ENCODE peak calls at places on chromosomes 7 and 10, in four cellular contexts. G is cardiac fibroblast, R is neural crest cell, I is H9. O is an unnamed sample.

GRCh38 chr7:134527979-134528371 is 608 bp downstream of the AKR1B10 start:
- DNase-seq in G (peak), R (no peak), I (no peak), O (no peak)

GRCh38 chr10:101782811-101783735 is at the start of gene NPM3:
- DNase-seq in G (peak), R (peak), I (peak), O (peak)

GRCh38 chr7:29859491-29860180 is 53.3 kb downstream of the WIPF3 start:
- DNase-seq in G (peak), R (no peak), I (no peak), O (no peak)

GRCh38 chr7:107253599-107253998 is 84.8 kb downstream of the HBP1 start:
- DNase-seq in G (no peak), R (no peak), I (no peak), O (no peak)

GRCh38 chr7:18290865-18291264 is 204.7 kb upstream of the HDAC9 start:
- DNase-seq in G (no peak), R (no peak), I (no peak), O (no peak)

GRCh38 chr7:28315565-28316420 is 96.5 kb upstream of the CREB5 start:
- DNase-seq in G (peak), R (no peak), I (no peak), O (peak)

GRCh38 chr10:33733058-33733457 is 398.6 kb upstream of the NRP1 start:
- DNase-seq in G (no peak), R (no peak), I (no peak), O (no peak)

GRCh38 chr10:18418579-18419210 is 232.7 kb downstream of the NSUN6 start:
- DNase-seq in G (no peak), R (no peak), I (no peak), O (no peak)

GRCh38 chr10:86213148-86213547 is 153.4 kb downstream of the GRID1 start:
- DNase-seq in G (no peak), R (no peak), I (no peak), O (no peak)

GRCh38 chr10:88523739-88524400 is 59.2 kb downstream of the RNLS start:
- DNase-seq in G (no peak), R (no peak), I (no peak), O (no peak)

GRCh38 chr10:69479241-69479730 is 28.0 kb downstream of the TSPAN15 start:
- DNase-seq in G (no peak), R (no peak), I (no peak), O (no peak)

GRCh38 chr10:78717200-78717599 is 351.6 kb upstream of the ZMIZ1 start:
- DNase-seq in G (peak), R (no peak), I (no peak), O (no peak)

GRCh38 chr7:92464515-92464914 is 13.2 kb downstream of the ERVW-1 start:
- DNase-seq in G (no peak), R (no peak), I (no peak), O (no peak)

GRCh38 chr10:44278669-44279337 is 106.1 kb downstream of the CXCL12 start:
- DNase-seq in G (no peak), R (no peak), I (no peak), O (peak)

GRCh38 chr7:1505731-1506550 is 1.8 kb upstream of the INTS1 start:
- DNase-seq in G (no peak), R (no peak), I (no peak), O (no peak)

GRCh38 chr10:36421999-36422398 is 703.4 kb upstream of the ANKRD30A start:
- DNase-seq in G (no peak), R (no peak), I (no peak), O (no peak)

GRCh38 chr7:70630647-70631457 is 501.1 kb upstream of the GALNT17 start:
- DNase-seq in G (peak), R (no peak), I (no peak), O (peak)

GRCh38 chr10:32253300-32253699 is 93.7 kb downstream of the EPC1 start:
- DNase-seq in G (no peak), R (no peak), I (no peak), O (no peak)

GRCh38 chr7:85529197-85529596 is 342.3 kb upstream of the SEMA3D start:
- DNase-seq in G (peak), R (no peak), I (no peak), O (no peak)

GRCh38 chr7:70042533-70042932 is 444.3 kb downstream of the AUTS2 start:
- DNase-seq in G (peak), R (no peak), I (no peak), O (no peak)

GRCh38 chr7:116547347-116547746 is 22.5 kb downstream of the CAV1 start:
- DNase-seq in G (no peak), R (no peak), I (no peak), O (no peak)

GRCh38 chr7:116776610-116777289 is 85.6 kb upstream of the CAPZA2 start:
- DNase-seq in G (peak), R (no peak), I (no peak), O (no peak)

GRCh38 chr10:100750291-100751210 is 5.2 kb downstream of the PAX2 start:
- DNase-seq in G (no peak), R (no peak), I (no peak), O (no peak)

GRCh38 chr7:54015251-54015650 is 526.9 kb upstream of the VSTM2A start:
- DNase-seq in G (no peak), R (no peak), I (no peak), O (no peak)

GRCh38 chr10:24694086-24694485 is 29.6 kb downstream of the ARHGAP21 start:
- DNase-seq in G (peak), R (no peak), I (no peak), O (no peak)

GRCh38 chr10:131117011-131117410 is 194.5 kb downstream of the TCERG1L start:
- DNase-seq in G (no peak), R (no peak), I (no peak), O (no peak)
- TF ChIP-seq CTCF in G (no peak), R (no peak), I (no peak), O (no peak)

DNA sequence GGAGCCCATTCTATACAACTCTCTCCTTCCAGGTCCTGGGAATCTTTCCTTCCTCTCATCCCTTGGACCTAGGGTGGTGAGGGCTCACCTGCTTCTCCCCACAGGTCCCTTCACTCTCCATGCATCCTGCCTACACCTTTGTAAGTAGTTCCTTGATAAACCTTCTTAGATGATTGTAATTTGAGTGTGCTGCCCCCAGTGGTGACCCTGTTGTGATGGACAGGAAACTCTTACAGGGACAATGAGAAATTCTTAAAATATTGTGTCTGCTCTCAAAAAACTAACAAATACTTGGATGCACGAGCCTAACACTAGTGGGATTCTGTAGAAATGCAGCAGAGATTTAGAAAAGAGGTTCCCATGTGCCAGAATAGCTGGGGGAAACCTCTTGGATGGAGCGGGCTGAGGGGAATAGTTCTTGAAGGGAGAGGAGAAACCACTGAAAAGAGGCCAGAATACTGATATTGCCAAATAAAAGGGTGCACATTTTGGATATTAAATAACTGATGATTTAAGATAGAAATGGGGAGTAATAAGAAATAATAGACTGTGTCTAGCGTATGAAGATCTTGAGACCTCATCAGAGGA is 6.7 kb upstream of the PAXIP1 start:
- DNase-seq in G (no peak), R (no peak), I (peak), O (no peak)
- TF ChIP-seq CTCF in G (peak), R (peak), I (peak), O (peak)

GRCh38 chr7:11171569-11172192 is 198.0 kb downstream of the PHF14 start:
- DNase-seq in G (no peak), R (no peak), I (no peak), O (no peak)
- TF ChIP-seq CTCF in G (no peak), R (no peak), I (no peak), O (no peak)

GRCh38 chr10:29377333-29377961 is 88.6 kb downstream of the LYZL1 start:
- DNase-seq in G (peak), R (no peak), I (no peak), O (no peak)
- TF ChIP-seq CTCF in G (peak), R (peak), I (peak), O (peak)

GRCh38 chr10:50554995-50555568 is 68.7 kb downstream of the SGMS1 start:
- DNase-seq in G (peak), R (no peak), I (peak), O (no peak)
- TF ChIP-seq CTCF in G (no peak), R (no peak), I (peak), O (no peak)

DNA sequence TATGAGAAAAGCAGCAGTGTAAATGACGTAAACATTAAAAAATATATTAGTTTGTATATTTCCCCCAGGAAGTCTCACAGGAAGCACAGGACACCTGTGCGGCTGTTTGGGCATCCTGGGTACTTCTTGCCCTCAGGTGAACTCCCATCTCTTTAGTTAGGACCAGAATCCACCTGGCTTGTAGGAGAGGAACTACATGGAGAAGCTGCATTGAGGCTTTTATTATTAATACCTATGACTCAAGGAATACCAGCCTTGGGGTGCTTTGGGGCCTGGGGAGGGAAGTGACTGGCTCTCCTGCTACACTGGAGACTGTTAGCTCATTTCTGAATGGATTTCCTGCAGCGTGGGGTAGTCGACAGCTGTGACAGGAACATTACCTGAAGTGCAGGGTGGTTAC is 40.0 kb upstream of the GSDME start:
- DNase-seq in G (no peak), R (no peak), I (no peak), O (no peak)
- TF ChIP-seq CTCF in G (no peak), R (no peak), I (no peak), O (no peak)

DNA sequence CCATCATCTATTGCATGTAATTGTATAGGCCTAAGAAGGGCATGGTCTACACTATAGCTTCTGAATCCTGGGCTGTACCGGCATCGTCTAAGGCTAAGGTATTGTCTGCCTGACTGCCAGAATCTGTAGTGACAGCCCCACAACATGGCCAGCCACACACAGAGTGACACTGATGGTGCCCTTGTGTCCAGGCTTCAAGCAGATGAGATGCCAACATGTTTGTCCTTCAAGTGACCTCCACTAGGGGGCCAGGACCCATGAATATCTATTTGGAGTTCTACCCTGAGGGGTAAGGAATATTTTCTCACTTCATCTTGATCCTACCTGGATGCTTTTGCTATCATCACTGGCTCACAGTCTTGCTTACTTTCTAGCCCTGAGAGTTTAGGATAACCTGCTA is 1.5 kb downstream of the CYP3A7 start:
- DNase-seq in G (no peak), R (no peak), I (peak), O (peak)
- TF ChIP-seq CTCF in G (peak), R (peak), I (peak), O (peak)